ENCODE peak calls at places on chromosomes 13 and 19, in six cellular contexts. One of them, this sample, is unnamed.

GRCh38 chr19:48490980-48491792 is 20.4 kb downstream of the LMTK3 start:
- DNase-seq in frontal cortex: no peak
- DNase-seq in activated naive CD4-positive, alpha-beta T cell treated with anti-CD3 and anti-CD28 coated beads, Interleukin-2, amount 50 U/mL, for 72 hours: no peak
- DNase-seq in stimulated activated naive CD8-positive, alpha-beta T cell treated with anti-CD3 and anti-CD28 coated beads, Interleukin-15, Interleukin-2, amounts not matched to agents 100 U/mL and 50 U/mL, for 24 hours: peak; percentile 67
- DNase-seq in NCI-H774: peak; percentile 60
- DNase-seq in T-helper 2 cell: peak; percentile 42
- DNase-seq in this sample: no peak

GRCh38 chr19:1386945-1387683 is 3.4 kb downstream of the NDUFS7 start:
- DNase-seq in frontal cortex: no peak
- DNase-seq in activated naive CD4-positive, alpha-beta T cell treated with anti-CD3 and anti-CD28 coated beads, Interleukin-2, amount 50 U/mL, for 72 hours: no peak
- DNase-seq in stimulated activated naive CD8-positive, alpha-beta T cell treated with anti-CD3 and anti-CD28 coated beads, Interleukin-15, Interleukin-2, amounts not matched to agents 100 U/mL and 50 U/mL, for 24 hours: no peak
- DNase-seq in NCI-H774: no peak
- DNase-seq in T-helper 2 cell: no peak
- DNase-seq in this sample: no peak

GRCh38 chr13:51764184-51765141 is 39.5 kb downstream of the DHRS12 start:
- DNase-seq in frontal cortex: peak; percentile 55
- DNase-seq in activated naive CD4-positive, alpha-beta T cell treated with anti-CD3 and anti-CD28 coated beads, Interleukin-2, amount 50 U/mL, for 72 hours: peak; percentile 72
- DNase-seq in stimulated activated naive CD8-positive, alpha-beta T cell treated with anti-CD3 and anti-CD28 coated beads, Interleukin-15, Interleukin-2, amounts not matched to agents 100 U/mL and 50 U/mL, for 24 hours: peak; percentile 69
- DNase-seq in NCI-H774: no peak
- DNase-seq in T-helper 2 cell: peak; percentile 43
- DNase-seq in this sample: peak; percentile 72

GRCh38 chr19:51713319-51714285 is 10.2 kb downstream of the HAS1 start:
- DNase-seq in frontal cortex: no peak
- DNase-seq in activated naive CD4-positive, alpha-beta T cell treated with anti-CD3 and anti-CD28 coated beads, Interleukin-2, amount 50 U/mL, for 72 hours: no peak
- DNase-seq in stimulated activated naive CD8-positive, alpha-beta T cell treated with anti-CD3 and anti-CD28 coated beads, Interleukin-15, Interleukin-2, amounts not matched to agents 100 U/mL and 50 U/mL, for 24 hours: no peak
- DNase-seq in NCI-H774: no peak
- DNase-seq in T-helper 2 cell: no peak
- DNase-seq in this sample: no peak

GRCh38 chr13:97300871-97301270 is 78.7 kb downstream of the MBNL2 start:
- DNase-seq in frontal cortex: no peak
- DNase-seq in activated naive CD4-positive, alpha-beta T cell treated with anti-CD3 and anti-CD28 coated beads, Interleukin-2, amount 50 U/mL, for 72 hours: no peak
- DNase-seq in stimulated activated naive CD8-positive, alpha-beta T cell treated with anti-CD3 and anti-CD28 coated beads, Interleukin-15, Interleukin-2, amounts not matched to agents 100 U/mL and 50 U/mL, for 24 hours: no peak
- DNase-seq in NCI-H774: no peak
- DNase-seq in T-helper 2 cell: no peak
- DNase-seq in this sample: no peak

GRCh38 chr13:97539651-97540230 is 105.8 kb downstream of the RAP2A start:
- DNase-seq in frontal cortex: no peak
- DNase-seq in activated naive CD4-positive, alpha-beta T cell treated with anti-CD3 and anti-CD28 coated beads, Interleukin-2, amount 50 U/mL, for 72 hours: no peak
- DNase-seq in stimulated activated naive CD8-positive, alpha-beta T cell treated with anti-CD3 and anti-CD28 coated beads, Interleukin-15, Interleukin-2, amounts not matched to agents 100 U/mL and 50 U/mL, for 24 hours: no peak
- DNase-seq in NCI-H774: no peak
- DNase-seq in T-helper 2 cell: no peak
- DNase-seq in this sample: peak; percentile 31

GRCh38 chr13:91133941-91134772 is 213.3 kb upstream of the MIR17HG start:
- DNase-seq in frontal cortex: peak; percentile 33
- DNase-seq in activated naive CD4-positive, alpha-beta T cell treated with anti-CD3 and anti-CD28 coated beads, Interleukin-2, amount 50 U/mL, for 72 hours: no peak
- DNase-seq in stimulated activated naive CD8-positive, alpha-beta T cell treated with anti-CD3 and anti-CD28 coated beads, Interleukin-15, Interleukin-2, amounts not matched to agents 100 U/mL and 50 U/mL, for 24 hours: peak; percentile 18
- DNase-seq in NCI-H774: peak; percentile 2
- DNase-seq in T-helper 2 cell: no peak
- DNase-seq in this sample: peak; percentile 57

GRCh38 chr13:34257980-34258379 is 440.0 kb downstream of the RFC3 start:
- DNase-seq in frontal cortex: no peak
- DNase-seq in activated naive CD4-positive, alpha-beta T cell treated with anti-CD3 and anti-CD28 coated beads, Interleukin-2, amount 50 U/mL, for 72 hours: no peak
- DNase-seq in stimulated activated naive CD8-positive, alpha-beta T cell treated with anti-CD3 and anti-CD28 coated beads, Interleukin-15, Interleukin-2, amounts not matched to agents 100 U/mL and 50 U/mL, for 24 hours: no peak
- DNase-seq in NCI-H774: no peak
- DNase-seq in T-helper 2 cell: no peak
- DNase-seq in this sample: no peak

GRCh38 chr19:33469171-33470039 is 52.2 kb downstream of the PEPD start:
- DNase-seq in frontal cortex: no peak
- DNase-seq in activated naive CD4-positive, alpha-beta T cell treated with anti-CD3 and anti-CD28 coated beads, Interleukin-2, amount 50 U/mL, for 72 hours: peak; percentile 51
- DNase-seq in stimulated activated naive CD8-positive, alpha-beta T cell treated with anti-CD3 and anti-CD28 coated beads, Interleukin-15, Interleukin-2, amounts not matched to agents 100 U/mL and 50 U/mL, for 24 hours: no peak
- DNase-seq in NCI-H774: no peak
- DNase-seq in T-helper 2 cell: no peak
- DNase-seq in this sample: no peak

GRCh38 chr19:32817252-32817912 is 52.2 kb downstream of the SLC7A9 start:
- DNase-seq in frontal cortex: no peak
- DNase-seq in activated naive CD4-positive, alpha-beta T cell treated with anti-CD3 and anti-CD28 coated beads, Interleukin-2, amount 50 U/mL, for 72 hours: no peak
- DNase-seq in stimulated activated naive CD8-positive, alpha-beta T cell treated with anti-CD3 and anti-CD28 coated beads, Interleukin-15, Interleukin-2, amounts not matched to agents 100 U/mL and 50 U/mL, for 24 hours: no peak
- DNase-seq in NCI-H774: no peak
- DNase-seq in T-helper 2 cell: no peak
- DNase-seq in this sample: no peak

GRCh38 chr13:51223284-51224270 is 1.4 kb downstream of the FAM124A start:
- DNase-seq in frontal cortex: peak; percentile 38
- DNase-seq in activated naive CD4-positive, alpha-beta T cell treated with anti-CD3 and anti-CD28 coated beads, Interleukin-2, amount 50 U/mL, for 72 hours: no peak
- DNase-seq in stimulated activated naive CD8-positive, alpha-beta T cell treated with anti-CD3 and anti-CD28 coated beads, Interleukin-15, Interleukin-2, amounts not matched to agents 100 U/mL and 50 U/mL, for 24 hours: no peak
- DNase-seq in NCI-H774: no peak
- DNase-seq in T-helper 2 cell: no peak
- DNase-seq in this sample: no peak

GRCh38 chr19:29384676-29385075 is 141.1 kb upstream of the VSTM2B start:
- DNase-seq in frontal cortex: no peak
- DNase-seq in activated naive CD4-positive, alpha-beta T cell treated with anti-CD3 and anti-CD28 coated beads, Interleukin-2, amount 50 U/mL, for 72 hours: no peak
- DNase-seq in stimulated activated naive CD8-positive, alpha-beta T cell treated with anti-CD3 and anti-CD28 coated beads, Interleukin-15, Interleukin-2, amounts not matched to agents 100 U/mL and 50 U/mL, for 24 hours: no peak
- DNase-seq in NCI-H774: no peak
- DNase-seq in T-helper 2 cell: no peak
- DNase-seq in this sample: no peak

GRCh38 chr19:45059258-45059965 is 16.9 kb downstream of the ZNF296 start:
- DNase-seq in frontal cortex: peak; percentile 80
- DNase-seq in activated naive CD4-positive, alpha-beta T cell treated with anti-CD3 and anti-CD28 coated beads, Interleukin-2, amount 50 U/mL, for 72 hours: no peak
- DNase-seq in stimulated activated naive CD8-positive, alpha-beta T cell treated with anti-CD3 and anti-CD28 coated beads, Interleukin-15, Interleukin-2, amounts not matched to agents 100 U/mL and 50 U/mL, for 24 hours: peak; percentile 87
- DNase-seq in NCI-H774: peak; percentile 42
- DNase-seq in T-helper 2 cell: peak; percentile 62
- DNase-seq in this sample: peak; percentile 69

GRCh38 chr13:98206946-98207345 is 29.9 kb upstream of the RNF113B start:
- DNase-seq in frontal cortex: no peak
- DNase-seq in activated naive CD4-positive, alpha-beta T cell treated with anti-CD3 and anti-CD28 coated beads, Interleukin-2, amount 50 U/mL, for 72 hours: no peak
- DNase-seq in stimulated activated naive CD8-positive, alpha-beta T cell treated with anti-CD3 and anti-CD28 coated beads, Interleukin-15, Interleukin-2, amounts not matched to agents 100 U/mL and 50 U/mL, for 24 hours: no peak
- DNase-seq in NCI-H774: no peak
- DNase-seq in T-helper 2 cell: no peak
- DNase-seq in this sample: peak; percentile 53

GRCh38 chr19:39415111-39416046 is 2.9 kb downstream of the PLEKHG2 start:
- DNase-seq in frontal cortex: no peak
- DNase-seq in activated naive CD4-positive, alpha-beta T cell treated with anti-CD3 and anti-CD28 coated beads, Interleukin-2, amount 50 U/mL, for 72 hours: no peak
- DNase-seq in stimulated activated naive CD8-positive, alpha-beta T cell treated with anti-CD3 and anti-CD28 coated beads, Interleukin-15, Interleukin-2, amounts not matched to agents 100 U/mL and 50 U/mL, for 24 hours: no peak
- DNase-seq in NCI-H774: no peak
- DNase-seq in T-helper 2 cell: no peak
- DNase-seq in this sample: no peak

GRCh38 chr19:10368101-10368803 is 12.1 kb downstream of the TYK2 start:
- DNase-seq in frontal cortex: no peak
- DNase-seq in activated naive CD4-positive, alpha-beta T cell treated with anti-CD3 and anti-CD28 coated beads, Interleukin-2, amount 50 U/mL, for 72 hours: no peak
- DNase-seq in stimulated activated naive CD8-positive, alpha-beta T cell treated with anti-CD3 and anti-CD28 coated beads, Interleukin-15, Interleukin-2, amounts not matched to agents 100 U/mL and 50 U/mL, for 24 hours: peak; percentile 14
- DNase-seq in NCI-H774: no peak
- DNase-seq in T-helper 2 cell: no peak
- DNase-seq in this sample: peak; percentile 21

GRCh38 chr19:5627395-5627904 is 4.6 kb downstream of the SAFB start:
- DNase-seq in frontal cortex: no peak
- DNase-seq in activated naive CD4-positive, alpha-beta T cell treated with anti-CD3 and anti-CD28 coated beads, Interleukin-2, amount 50 U/mL, for 72 hours: no peak
- DNase-seq in stimulated activated naive CD8-positive, alpha-beta T cell treated with anti-CD3 and anti-CD28 coated beads, Interleukin-15, Interleukin-2, amounts not matched to agents 100 U/mL and 50 U/mL, for 24 hours: peak; percentile 63
- DNase-seq in NCI-H774: no peak
- DNase-seq in T-helper 2 cell: no peak
- DNase-seq in this sample: peak; percentile 15

GRCh38 chr19:48728882-48729645 is 9.5 kb upstream of the MAMSTR start:
- DNase-seq in frontal cortex: no peak
- DNase-seq in activated naive CD4-positive, alpha-beta T cell treated with anti-CD3 and anti-CD28 coated beads, Interleukin-2, amount 50 U/mL, for 72 hours: no peak
- DNase-seq in stimulated activated naive CD8-positive, alpha-beta T cell treated with anti-CD3 and anti-CD28 coated beads, Interleukin-15, Interleukin-2, amounts not matched to agents 100 U/mL and 50 U/mL, for 24 hours: no peak
- DNase-seq in NCI-H774: no peak
- DNase-seq in T-helper 2 cell: no peak
- DNase-seq in this sample: no peak

GRCh38 chr13:79724348-79725103 is 243.6 kb downstream of the NDFIP2 start:
- DNase-seq in frontal cortex: no peak
- DNase-seq in activated naive CD4-positive, alpha-beta T cell treated with anti-CD3 and anti-CD28 coated beads, Interleukin-2, amount 50 U/mL, for 72 hours: no peak
- DNase-seq in stimulated activated naive CD8-positive, alpha-beta T cell treated with anti-CD3 and anti-CD28 coated beads, Interleukin-15, Interleukin-2, amounts not matched to agents 100 U/mL and 50 U/mL, for 24 hours: no peak
- DNase-seq in NCI-H774: no peak
- DNase-seq in T-helper 2 cell: no peak
- DNase-seq in this sample: peak; percentile 4

GRCh38 chr13:94329754-94330551 is 149.5 kb downstream of the DCT start:
- DNase-seq in frontal cortex: no peak
- DNase-seq in activated naive CD4-positive, alpha-beta T cell treated with anti-CD3 and anti-CD28 coated beads, Interleukin-2, amount 50 U/mL, for 72 hours: no peak
- DNase-seq in stimulated activated naive CD8-positive, alpha-beta T cell treated with anti-CD3 and anti-CD28 coated beads, Interleukin-15, Interleukin-2, amounts not matched to agents 100 U/mL and 50 U/mL, for 24 hours: no peak
- DNase-seq in NCI-H774: no peak
- DNase-seq in T-helper 2 cell: no peak
- DNase-seq in this sample: peak; percentile 87

GRCh38 chr19:281156-281853 is 9.9 kb downstream of the PLPP2 start:
- DNase-seq in frontal cortex: no peak
- DNase-seq in activated naive CD4-positive, alpha-beta T cell treated with anti-CD3 and anti-CD28 coated beads, Interleukin-2, amount 50 U/mL, for 72 hours: no peak
- DNase-seq in stimulated activated naive CD8-positive, alpha-beta T cell treated with anti-CD3 and anti-CD28 coated beads, Interleukin-15, Interleukin-2, amounts not matched to agents 100 U/mL and 50 U/mL, for 24 hours: no peak
- DNase-seq in NCI-H774: no peak
- DNase-seq in T-helper 2 cell: no peak
- DNase-seq in this sample: no peak

GRCh38 chr13:60397693-60398437 is 845 bp downstream of the TDRD3 start:
- DNase-seq in frontal cortex: no peak
- DNase-seq in activated naive CD4-positive, alpha-beta T cell treated with anti-CD3 and anti-CD28 coated beads, Interleukin-2, amount 50 U/mL, for 72 hours: peak; percentile 69
- DNase-seq in stimulated activated naive CD8-positive, alpha-beta T cell treated with anti-CD3 and anti-CD28 coated beads, Interleukin-15, Interleukin-2, amounts not matched to agents 100 U/mL and 50 U/mL, for 24 hours: peak; percentile 62
- DNase-seq in NCI-H774: peak; percentile 44
- DNase-seq in T-helper 2 cell: peak; percentile 44
- DNase-seq in this sample: peak; percentile 37

This sample was measured in A172.